ENCODE peak calls at places on chromosomes 7 and 10, in nine cellular contexts. Y is astrocyte of the spinal cord; Z is NCI-H774; X is Jurkat, Clone E6-1; T is aorta; C is activated T-helper 1 cell treated with anti-CD3 and anti-CD28 coated beads, Interleukin-2, amount 50 U/mL, for 16 hours; E is activated CD8-positive, alpha-beta memory T cell treated with anti-CD3 and anti-CD28 coated beads, Interleukin-2, amount 50 U/mL, for 48 hours; R is AG20443; G is activated CD4-positive, CD25-positive, alpha-beta regulatory T cell. W is an unnamed sample.

GRCh38 chr7:116273918-116274301 is 63.6 kb downstream of the TES start:
- DNase-seq in Y (no peak), Z (no peak), X (no peak), T (no peak), C (no peak), E (no peak), R (no peak), G (no peak), W (no peak)

GRCh38 chr10:30462513-30462912 is 28.5 kb downstream of the MAP3K8 start:
- DNase-seq in Y (no peak), Z (no peak), X (no peak), T (no peak), C (no peak), E (no peak), R (no peak), G (no peak), W (no peak)

GRCh38 chr10:75250934-75251333 is 15.2 kb upstream of the COMTD1 start:
- DNase-seq in Y (no peak), Z (no peak), X (no peak), T (no peak), C (no peak), E (no peak), R (no peak), G (no peak), W (no peak)

GRCh38 chr7:22885824-22886255 is 63.2 kb upstream of the TOMM7 start:
- DNase-seq in Y (no peak), Z (no peak), X (peak; percentile 89), T (no peak), C (no peak), E (peak; percentile 68), R (no peak), G (peak; percentile 4), W (peak; percentile 23)

GRCh38 chr7:55438765-55439525 is 73.8 kb downstream of the LANCL2 start:
- DNase-seq in Y (peak; percentile 48), Z (peak; percentile 70), X (peak; percentile 78), T (no peak), C (no peak), E (no peak), R (no peak), G (no peak), W (no peak)

GRCh38 chr10:11086177-11086576 is 68.5 kb downstream of the CELF2 start:
- DNase-seq in Y (no peak), Z (no peak), X (no peak), T (no peak), C (no peak), E (no peak), R (no peak), G (no peak), W (no peak)

GRCh38 chr10:13953371-13953770 is 366.6 kb downstream of the PRPF18 start:
- DNase-seq in Y (no peak), Z (no peak), X (no peak), T (no peak), C (no peak), E (no peak), R (no peak), G (no peak), W (no peak)

GRCh38 chr7:96321041-96321669 is 743 bp downstream of the SLC25A13 start:
- DNase-seq in Y (peak; percentile 88), Z (peak; percentile 56), X (peak; percentile 38), T (peak; percentile 90), C (peak; percentile 14), E (no peak), R (peak; percentile 84), G (peak; percentile 27), W (peak; percentile 89)

GRCh38 chr10:15245530-15245929 is 77.0 kb upstream of the NMT2 start:
- DNase-seq in Y (no peak), Z (no peak), X (peak; percentile 59), T (no peak), C (no peak), E (no peak), R (no peak), G (no peak), W (no peak)

GRCh38 chr7:93636276-93636675 is 61.8 kb upstream of the CALCR start:
- DNase-seq in Y (no peak), Z (no peak), X (no peak), T (no peak), C (no peak), E (no peak), R (no peak), G (no peak), W (no peak)

GRCh38 chr7:92609921-92610518 is 19.8 kb upstream of the FAM133B start:
- DNase-seq in Y (peak; percentile 46), Z (no peak), X (peak; percentile 94), T (no peak), C (no peak), E (no peak), R (no peak), G (no peak), W (no peak)

GRCh38 chr10:97016728-97017473 is 168.9 kb downstream of the SLIT1 start:
- DNase-seq in Y (no peak), Z (no peak), X (peak; percentile 45), T (no peak), C (no peak), E (peak; percentile 71), R (no peak), G (no peak), W (no peak)

GRCh38 chr7:2529161-2530075 is 9.8 kb downstream of the LFNG start:
- DNase-seq in Y (peak; percentile 60), Z (no peak), X (no peak), T (peak; percentile 93), C (no peak), E (peak; percentile 78), R (peak; percentile 89), G (no peak), W (no peak)

GRCh38 chr10:29245476-29245875 is 43.4 kb upstream of the LYZL1 start:
- DNase-seq in Y (no peak), Z (no peak), X (no peak), T (no peak), C (no peak), E (no peak), R (no peak), G (no peak), W (peak; percentile 93)

GRCh38 chr10:123194056-123194455 is 39.9 kb downstream of the BUB3 start:
- DNase-seq in Y (no peak), Z (no peak), X (no peak), T (no peak), C (no peak), E (no peak), R (no peak), G (no peak), W (no peak)

GRCh38 chr10:118721005-118721876 is 33.5 kb downstream of the CACUL1 start:
- DNase-seq in Y (peak; percentile 67), Z (peak; percentile 1), X (peak; percentile 57), T (no peak), C (no peak), E (peak; percentile 78), R (peak; percentile 36), G (peak; percentile 26), W (peak; percentile 18)

GRCh38 chr10:132806126-132807061 is 20.4 kb upstream of the NKX6-2 start:
- DNase-seq in Y (no peak), Z (no peak), X (no peak), T (peak; percentile 39), C (no peak), E (no peak), R (no peak), G (no peak), W (no peak)

GRCh38 chr7:20152057-20152456 is 65.1 kb downstream of the MACC1 start:
- DNase-seq in Y (no peak), Z (no peak), X (no peak), T (no peak), C (no peak), E (no peak), R (no peak), G (no peak), W (no peak)

GRCh38 chr7:96596120-96596826 is 113.4 kb downstream of the SEM1 start:
- DNase-seq in Y (no peak), Z (peak; percentile 99), X (no peak), T (no peak), C (no peak), E (no peak), R (no peak), G (no peak), W (peak; percentile 14)

GRCh38 chr7:30979027-30979426 is 15.3 kb downstream of the GHRHR start:
- DNase-seq in Y (no peak), Z (no peak), X (no peak), T (no peak), C (no peak), E (peak; percentile 25), R (no peak), G (no peak), W (no peak)

GRCh38 chr10:62384447-62385081 is 10.4 kb downstream of the ZNF365 start:
- DNase-seq in Y (peak; percentile 19), Z (no peak), X (no peak), T (no peak), C (no peak), E (no peak), R (no peak), G (no peak), W (no peak)

GRCh38 chr10:12590682-12591642 is 241.6 kb downstream of the CAMK1D start:
- DNase-seq in Y (no peak), Z (peak; percentile 36), X (no peak), T (no peak), C (no peak), E (no peak), R (no peak), G (no peak), W (no peak)

GRCh38 chr10:184911-185310 is 49.7 kb downstream of the ZMYND11 start:
- DNase-seq in Y (peak; percentile 76), Z (no peak), X (no peak), T (no peak), C (no peak), E (no peak), R (peak; percentile 26), G (no peak), W (peak; percentile 2)